ENCODE peak calls at places on chromosomes 3 and 15, in nine cellular contexts. K, B, N, G, L, E, U, X and C are unnamed samples.

GRCh38 chr15:67048281-67049279 is 16.8 kb upstream of the SMAD3 start:
- DNase-seq in L (peak; percentile 96), K (no peak), X (no peak), U (peak; percentile 81), G (no peak), B (no peak), E (no peak), N (peak; percentile 75), C (peak; percentile 92)

GRCh38 chr3:172155880-172156279 is 116.5 kb downstream of the FNDC3B start:
- DNase-seq in N (no peak), X (no peak), K (no peak), B (no peak), G (no peak), E (no peak), U (no peak), L (peak; percentile 32), C (no peak)

GRCh38 chr3:24523988-24524727 is 29.5 kb upstream of the THRB start:
- DNase-seq in X (no peak), B (no peak), U (peak; percentile 14), K (no peak), N (no peak), G (no peak), L (no peak), E (no peak), C (no peak)

GRCh38 chr15:47618216-47618615 is 99.1 kb upstream of the SEMA6D start:
- DNase-seq in G (no peak), E (no peak), U (no peak), B (no peak), K (no peak), X (peak; percentile 74), N (no peak), L (no peak), C (no peak)

GRCh38 chr3:56309465-56309864 is 158.8 kb downstream of the ERC2 start:
- DNase-seq in B (no peak), G (no peak), X (no peak), E (no peak), K (no peak), U (no peak), L (no peak), N (no peak), C (no peak)

GRCh38 chr3:43893721-43894120 is 203.0 kb downstream of the ABHD5 start:
- DNase-seq in B (no peak), G (no peak), X (no peak), L (peak; percentile 22), E (no peak), K (no peak), N (no peak), U (peak; percentile 47), C (no peak)

GRCh38 chr3:10946526-10946925 is 46.0 kb upstream of the SLC6A1 start:
- DNase-seq in E (no peak), B (no peak), K (no peak), X (no peak), G (no peak), U (no peak), N (no peak), L (no peak), C (no peak)

GRCh38 chr3:143507735-143508580 is 340.3 kb downstream of the SLC9A9 start:
- DNase-seq in B (peak; percentile 79), N (peak; percentile 44), E (peak; percentile 82), X (peak; percentile 57), K (no peak), G (no peak), L (peak; percentile 69), U (peak; percentile 92), C (peak; percentile 64)

GRCh38 chr15:101348643-101349496 is 53.8 kb upstream of the SNRPA1 start:
- DNase-seq in B (no peak), N (no peak), G (no peak), K (no peak), L (no peak), U (no peak), X (no peak), E (no peak), C (peak; percentile 20)

GRCh38 chr3:58023536-58023935 is 15.3 kb downstream of the FLNB start:
- DNase-seq in E (no peak), X (no peak), B (no peak), G (no peak), U (no peak), L (no peak), K (no peak), N (no peak), C (no peak)

GRCh38 chr3:55750525-55750924 is 263.4 kb upstream of the WNT5A start:
- DNase-seq in E (peak; percentile 76), X (no peak), G (no peak), B (peak; percentile 10), N (peak; percentile 84), K (no peak), U (peak; percentile 66), L (peak; percentile 97), C (peak; percentile 31)

GRCh38 chr3:31919528-31919927 is 61.5 kb downstream of the OSBPL10 start:
- DNase-seq in B (no peak), X (no peak), U (no peak), N (no peak), L (no peak), G (no peak), E (no peak), K (no peak), C (no peak)

GRCh38 chr3:178802993-178803693 is 266.9 kb downstream of the KCNMB2 start:
- DNase-seq in N (no peak), K (no peak), L (peak; percentile 33), X (no peak), B (no peak), U (peak; percentile 38), G (no peak), E (no peak), C (no peak)

GRCh38 chr3:185280572-185281365 is 26.9 kb upstream of the EHHADH start:
- DNase-seq in B (peak; percentile 33), L (peak; percentile 68), E (no peak), K (peak; percentile 75), U (peak; percentile 74), G (no peak), N (peak; percentile 69), X (peak; percentile 49), C (peak; percentile 80)

GRCh38 chr3:128794067-128794768 is 68.2 kb downstream of the RAB7A start:
- DNase-seq in X (no peak), B (no peak), G (no peak), U (peak; percentile 92), N (peak; percentile 30), E (peak; percentile 72), K (peak; percentile 42), L (peak; percentile 95), C (peak; percentile 56)

GRCh38 chr3:58659051-58659675 is 7.4 kb downstream of the FAM3D start:
- DNase-seq in B (peak; percentile 18), E (no peak), N (peak; percentile 33), G (no peak), X (peak; percentile 21), K (peak; percentile 24), U (peak; percentile 50), L (peak; percentile 48), C (peak; percentile 73)

GRCh38 chr3:189270248-189270832 is 98.6 kb downstream of the TPRG1 start:
- DNase-seq in K (peak; percentile 73), E (peak; percentile 67), X (peak; percentile 65), B (peak; percentile 51), U (peak; percentile 76), G (no peak), N (peak; percentile 40), L (peak; percentile 85), C (peak; percentile 78)

GRCh38 chr15:40343512-40343911 is 2.8 kb upstream of the CCDC9B start:
- DNase-seq in U (peak; percentile 83), G (no peak), X (no peak), N (no peak), K (no peak), B (no peak), E (peak; percentile 88), L (peak; percentile 99), C (peak; percentile 97)

GRCh38 chr3:158109804-158110657 is at the start of gene RSRC1:
- DNase-seq in L (peak; percentile 87), E (peak; percentile 71), K (peak; percentile 89), B (peak; percentile 71), U (peak; percentile 88), N (peak; percentile 90), G (peak; percentile 67), X (peak; percentile 87), C (peak; percentile 91)

GRCh38 chr3:53599780-53600179 is 105.4 kb downstream of the CACNA1D start:
- DNase-seq in G (no peak), X (no peak), N (no peak), K (no peak), B (no peak), L (no peak), U (no peak), E (no peak), C (no peak)

GRCh38 chr3:149706905-149707304 is 45.4 kb downstream of the COMMD2 start:
- DNase-seq in L (no peak), B (peak; percentile 74), G (no peak), E (no peak), X (peak; percentile 38), N (no peak), K (no peak), U (peak; percentile 75), C (peak; percentile 71)

GRCh38 chr3:33047842-33048834 is 48.8 kb downstream of the GLB1 start:
- DNase-seq in K (no peak), U (no peak), G (peak; percentile 45), X (peak; percentile 37), B (no peak), E (no peak), L (no peak), N (no peak), C (no peak)

GRCh38 chr15:63243776-63244175 is 33.6 kb upstream of the APH1B start:
- DNase-seq in G (no peak), E (no peak), L (no peak), N (no peak), K (no peak), X (no peak), B (no peak), U (no peak), C (no peak)

GRCh38 chr3:33074217-33075067 is 22.5 kb downstream of the GLB1 start:
- DNase-seq in U (peak; percentile 74), B (peak; percentile 65), K (peak; percentile 48), L (peak; percentile 73), E (no peak), X (peak; percentile 66), N (peak; percentile 53), G (peak; percentile 57), C (peak; percentile 81)